ENCODE peak calls at places on chromosomes 12 and 14, in five cellular contexts. L is mesenchymal stem cell, Y is lower lobe of right lung, O is HFF-Myc, M is epithelial cell of esophagus. Q is an unnamed sample.

GRCh38 chr14:22657861-22658260 is 13.7 kb upstream of the OR6J1 start:
- DNase-seq in L (peak; percentile 58), Y (no peak), O (peak; percentile 15), M (peak; percentile 65), Q (no peak)

GRCh38 chr12:89525002-89525823 is 617 bp upstream of the GALNT4 start:
- DNase-seq in L (peak; percentile 33), Y (peak; percentile 68), O (no peak), M (peak; percentile 59), Q (no peak)

GRCh38 chr12:65886996-65887395 is 62.7 kb downstream of the HMGA2 start:
- DNase-seq in L (no peak), Y (no peak), O (no peak), M (peak; percentile 34), Q (no peak)

GRCh38 chr12:5505116-5505515 is 73.2 kb downstream of the NTF3 start:
- DNase-seq in L (no peak), Y (no peak), O (no peak), M (no peak), Q (no peak)

GRCh38 chr14:64871344-64871743 is 8.4 kb downstream of the SPTB start:
- DNase-seq in L (no peak), Y (no peak), O (no peak), M (no peak), Q (no peak)

GRCh38 chr14:90375934-90376333 is 20.9 kb upstream of the CALM1 start:
- DNase-seq in L (no peak), Y (no peak), O (no peak), M (peak; percentile 92), Q (no peak)

GRCh38 chr12:22860926-22861325 is 236.0 kb downstream of the ETNK1 start:
- DNase-seq in L (no peak), Y (no peak), O (no peak), M (peak; percentile 41), Q (no peak)

GRCh38 chr12:68121143-68121542 is 38.4 kb downstream of the IFNG start:
- DNase-seq in L (no peak), Y (no peak), O (no peak), M (no peak), Q (no peak)

GRCh38 chr12:60196366-60196765 is 600.5 kb downstream of the SLC16A7 start:
- DNase-seq in L (no peak), Y (peak; percentile 20), O (no peak), M (no peak), Q (no peak)

GRCh38 chr14:82449926-82450325 is 916.3 kb upstream of the SEL1L start:
- DNase-seq in L (no peak), Y (no peak), O (no peak), M (no peak), Q (no peak)

GRCh38 chr14:102225936-102226335 is 79.0 kb downstream of the MOK start:
- DNase-seq in L (no peak), Y (no peak), O (no peak), M (no peak), Q (no peak)

GRCh38 chr12:31363826-31364225 is 37.9 kb upstream of the SINHCAF start:
- DNase-seq in L (no peak), Y (no peak), O (no peak), M (no peak), Q (no peak)

GRCh38 chr12:5807538-5808219 is 137.4 kb downstream of the ANO2 start:
- DNase-seq in L (peak; percentile 14), Y (no peak), O (no peak), M (no peak), Q (no peak)

GRCh38 chr12:14714437-14714836 is 18.0 kb upstream of the GUCY2C start:
- DNase-seq in L (no peak), Y (no peak), O (no peak), M (no peak), Q (no peak)
- H3K4me3 ChIP-seq in L (no peak overlapping the region), Y (no peak overlapping the region), O (no peak overlapping the region), M (no peak overlapping the region), Q (no peak overlapping the region)

DNA sequence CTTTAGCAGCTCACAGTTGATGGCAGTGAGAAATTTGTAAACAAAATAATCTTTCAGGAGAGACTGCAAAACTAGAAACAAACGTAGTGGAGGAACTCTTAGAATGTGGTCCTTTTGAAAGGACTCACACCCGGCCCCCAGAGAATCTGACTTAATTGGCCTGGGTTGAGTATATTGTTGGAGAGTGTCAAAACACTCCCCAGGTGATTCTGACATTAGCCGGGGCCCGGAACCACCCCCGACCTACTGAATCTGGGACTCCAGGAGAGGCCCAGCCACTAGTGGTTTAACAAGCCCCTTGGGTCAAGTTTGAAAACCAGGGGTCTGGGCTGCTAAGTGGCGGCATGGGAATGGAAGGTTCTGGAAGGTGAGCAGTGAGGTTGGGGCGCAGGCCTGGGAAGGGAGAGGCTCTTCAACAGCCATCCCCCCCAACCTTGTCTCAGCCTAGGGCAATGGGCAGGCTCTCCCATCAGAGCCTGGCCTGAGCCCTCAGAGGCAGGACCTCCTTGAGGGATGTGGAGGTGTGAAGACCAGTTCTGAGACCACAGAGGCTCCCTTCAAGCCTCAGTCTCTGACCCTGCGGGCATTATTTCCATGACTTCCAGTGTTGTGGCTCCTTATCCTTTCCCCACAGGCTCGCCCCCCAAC is 1.1 kb upstream of the ELK3 start:
- DNase-seq in L (peak; percentile 7), Y (no peak), O (no peak), M (no peak), Q (no peak)
- H3K4me3 ChIP-seq in L (no peak overlapping the region), Y (no peak overlapping the region), O (no peak overlapping the region), M (no peak overlapping the region), Q (no peak overlapping the region)

DNA sequence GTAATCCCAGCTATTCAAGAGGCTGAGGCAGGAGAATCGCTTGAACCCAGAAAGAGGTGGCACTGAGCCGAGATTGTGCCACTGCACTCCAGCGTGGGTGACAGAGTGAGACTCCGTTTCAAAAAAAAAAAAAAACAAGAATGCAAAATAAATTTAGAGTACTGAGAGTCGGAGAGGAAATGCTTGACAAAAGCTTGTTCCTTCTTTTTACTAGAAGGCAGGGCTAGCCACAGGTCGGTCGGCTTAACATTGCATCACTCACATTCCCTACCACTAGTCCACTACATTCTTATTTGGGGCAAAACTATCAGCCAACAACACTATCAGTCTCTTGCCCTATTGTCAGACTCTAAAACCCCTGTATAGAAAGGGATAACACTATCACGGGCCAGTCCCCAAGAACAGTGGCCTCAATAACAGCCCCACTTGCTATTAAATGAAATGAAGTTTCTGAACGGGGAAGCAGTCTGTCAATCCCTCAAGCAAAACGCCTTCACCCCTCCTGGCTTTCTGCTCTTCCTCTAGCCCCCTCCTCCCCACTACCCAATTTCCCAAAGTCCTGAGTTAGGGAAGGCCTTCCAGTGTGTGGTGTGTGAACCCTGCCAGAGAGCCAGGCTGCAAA is 1.0 kb downstream of the RNF41 start:
- DNase-seq in L (peak; percentile 50), Y (peak; percentile 52), O (no peak), M (peak; percentile 42), Q (no peak)
- H3K4me3 ChIP-seq in L (peak overlapping the region; percentile 92), Y (peak overlapping the region; percentile 80), O (peak overlapping the region; percentile 89), M (peak overlapping the region; percentile 79), Q (peak overlapping the region; percentile 91)

GRCh38 chr14:77024171-77024627 is 4.3 kb downstream of the IRF2BPL start:
- DNase-seq in L (peak; percentile 66), Y (peak; percentile 57), O (no peak), M (no peak), Q (no peak)
- H3K4me3 ChIP-seq in L (peak overlapping the region; percentile 90), Y (peak overlapping the region; percentile 81), O (peak overlapping the region; percentile 84), M (peak overlapping the region; percentile 68), Q (peak overlapping the region; percentile 73)

GRCh38 chr12:126950266-126950665 is 1316.7 kb upstream of the TMEM132C start:
- DNase-seq in L (no peak), Y (no peak), O (no peak), M (no peak), Q (no peak)
- H3K4me3 ChIP-seq in L (no peak overlapping the region), Y (no peak overlapping the region), O (no peak overlapping the region), M (no peak overlapping the region), Q (no peak overlapping the region)

DNA sequence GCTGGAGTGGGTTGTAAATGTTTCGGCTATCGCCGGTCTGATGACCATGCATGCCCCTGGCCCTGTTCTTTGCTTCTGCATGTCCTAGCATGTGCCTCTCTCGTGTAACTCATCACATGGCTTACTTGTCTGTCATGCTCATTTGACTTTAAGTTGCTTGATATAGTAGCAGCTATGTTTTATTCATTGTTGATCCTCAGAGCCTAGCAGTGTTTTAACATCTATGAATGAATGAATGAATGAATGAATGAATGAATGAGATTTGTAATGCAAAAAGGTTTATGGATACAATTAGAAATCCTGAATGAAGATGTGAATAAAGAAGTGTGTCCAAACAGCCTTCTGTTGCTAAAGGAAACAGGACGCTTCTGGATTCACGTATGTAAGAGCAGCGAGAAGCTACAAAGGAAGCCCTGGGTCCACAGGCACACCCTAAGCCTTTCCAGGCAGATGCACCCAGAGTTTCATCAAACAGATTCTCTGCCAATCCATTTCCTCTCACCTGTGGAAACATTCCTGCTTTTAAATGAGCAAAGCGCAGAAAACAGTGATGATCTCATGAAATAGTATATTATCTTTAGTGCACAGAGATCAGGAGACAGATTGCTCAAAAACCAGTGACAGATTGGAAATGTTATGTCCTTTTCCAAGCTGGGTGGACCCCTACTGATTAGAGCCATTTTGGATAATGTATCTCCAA is 3.4 kb downstream of the GSG1 start:
- DNase-seq in L (peak; percentile 20), Y (no peak), O (no peak), M (peak; percentile 94), Q (no peak)
- H3K4me3 ChIP-seq in L (peak overlapping the region; percentile 67), Y (peak overlapping the region; percentile 56), O (peak overlapping the region; percentile 37), M (no peak overlapping the region), Q (no peak overlapping the region)

DNA sequence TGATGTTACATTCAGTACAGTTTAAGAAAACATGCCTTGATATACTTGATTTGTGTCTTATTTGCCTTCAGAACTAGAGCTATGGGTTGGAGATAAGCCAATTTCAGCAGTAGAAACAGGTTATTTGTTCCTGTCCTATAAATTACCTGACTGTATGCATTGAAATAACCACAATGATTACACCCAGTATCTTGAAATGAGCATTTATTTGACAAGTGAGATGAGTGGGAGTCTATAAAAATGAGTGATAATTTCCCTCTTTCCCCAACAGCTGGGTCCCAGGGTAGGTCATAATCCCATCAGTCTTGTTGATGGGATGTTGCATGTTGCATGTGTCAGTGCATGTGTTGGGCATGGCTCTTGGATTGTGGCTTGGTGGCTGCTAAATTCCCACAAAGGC is 3.7 kb downstream of the TAS2R42 start:
- DNase-seq in L (no peak), Y (no peak), O (no peak), M (no peak), Q (no peak)
- H3K4me3 ChIP-seq in L (no peak overlapping the region), Y (no peak overlapping the region), O (no peak overlapping the region), M (no peak overlapping the region), Q (no peak overlapping the region)

GRCh38 chr12:131113562-131113961 is 159.9 kb downstream of the ADGRD1 start:
- DNase-seq in L (no peak), Y (peak; percentile 37), O (no peak), M (no peak), Q (no peak)

GRCh38 chr12:131111446-131111845 is 157.7 kb downstream of the ADGRD1 start:
- DNase-seq in L (no peak), Y (no peak), O (no peak), M (no peak), Q (no peak)

GRCh38 chr12:131112016-131112415 is 158.3 kb downstream of the ADGRD1 start:
- DNase-seq in L (peak; percentile 3), Y (no peak), O (no peak), M (no peak), Q (no peak)

GRCh38 chr12:131114331-131114730 is 160.6 kb downstream of the ADGRD1 start:
- DNase-seq in L (no peak), Y (peak; percentile 5), O (no peak), M (no peak), Q (no peak)

GRCh38 chr12:131112690-131113290 is 159.1 kb downstream of the ADGRD1 start:
- DNase-seq in L (no peak), Y (peak; percentile 20), O (no peak), M (no peak), Q (no peak)
- H3K4me3 ChIP-seq in L (peak overlapping the region; percentile 39), Y (no peak overlapping the region), O (no peak overlapping the region), M (no peak overlapping the region), Q (no peak overlapping the region)

Q was measured in BJ.